ENCODE peak calls at places on chromosome 10, in five cellular contexts. O is Panc1; S is stomach; K is right lobe of liver; F is CD8-positive, alpha-beta T cell. I is an unnamed sample.

GRCh38 chr10:103413540-103413939 is 17.1 kb downstream of the PDCD11 start:
- DNase-seq in O (no peak), S (no peak), K (no peak), F (no peak), I (no peak)

GRCh38 chr10:32139223-32140073 is 83.2 kb upstream of the KIF5B start:
- DNase-seq in O (peak; percentile 27), S (peak; percentile 68), K (peak; percentile 71), F (no peak), I (peak; percentile 47)

GRCh38 chr10:50322075-50322474 is 70.8 kb upstream of the ASAH2 start:
- DNase-seq in O (no peak), S (no peak), K (no peak), F (no peak), I (no peak)

GRCh38 chr10:3828404-3829192 is 43.6 kb upstream of the KLF6 start:
- DNase-seq in O (no peak), S (no peak), K (no peak), F (no peak), I (no peak)

GRCh38 chr10:37563715-37564108 is 293.7 kb downstream of the ZNF248 start:
- DNase-seq in O (no peak), S (no peak), K (no peak), F (no peak), I (no peak)

GRCh38 chr10:1344408-1344807 is 288.2 kb downstream of the WDR37 start:
- DNase-seq in O (no peak), S (no peak), K (no peak), F (no peak), I (no peak)

GRCh38 chr10:12993595-12993994 is 7.9 kb downstream of the CCDC3 start:
- DNase-seq in O (no peak), S (no peak), K (no peak), F (no peak), I (no peak)

GRCh38 chr10:50226610-50227009 is 24.7 kb downstream of the ASAH2 start:
- DNase-seq in O (no peak), S (no peak), K (no peak), F (no peak), I (no peak)

GRCh38 chr10:25076501-25077197 is 60.2 kb downstream of the THNSL1 start:
- DNase-seq in O (no peak), S (no peak), K (no peak), F (no peak), I (no peak)

GRCh38 chr10:124603376-124604213 is 140.6 kb downstream of the FAM53B start:
- DNase-seq in O (no peak), S (no peak), K (peak; percentile 8), F (no peak), I (no peak)

GRCh38 chr10:132272061-132272766 is 35.5 kb downstream of the STK32C start:
- DNase-seq in O (no peak), S (no peak), K (peak; percentile 18), F (no peak), I (peak; percentile 86)

GRCh38 chr10:31419394-31420063 is 100.5 kb downstream of the ZEB1 start:
- DNase-seq in O (no peak), S (no peak), K (no peak), F (no peak), I (no peak)

GRCh38 chr10:35903021-35903420 is 260.9 kb upstream of the FZD8 start:
- DNase-seq in O (no peak), S (no peak), K (no peak), F (no peak), I (no peak)

GRCh38 chr10:43322769-43323168 is 48.7 kb upstream of the FXYD4 start:
- DNase-seq in O (no peak), S (peak; percentile 90), K (peak; percentile 78), F (peak; percentile 67), I (peak; percentile 98)

GRCh38 chr10:13184726-13185514 is 23.6 kb downstream of the MCM10 start:
- DNase-seq in O (no peak), S (peak; percentile 61), K (no peak), F (no peak), I (no peak)

GRCh38 chr10:111879964-111880363 is 303.6 kb downstream of the GPAM start:
- DNase-seq in O (no peak), S (no peak), K (no peak), F (no peak), I (no peak)

GRCh38 chr10:35058134-35058533 is 32.0 kb downstream of the CUL2 start:
- DNase-seq in O (no peak), S (no peak), K (no peak), F (no peak), I (no peak)

GRCh38 chr10:122490786-122491680 is 29.7 kb downstream of the HTRA1 start:
- DNase-seq in O (no peak), S (no peak), K (no peak), F (no peak), I (no peak)

GRCh38 chr10:119001717-119002500 is 27.6 kb upstream of the NANOS1 start:
- DNase-seq in O (no peak), S (no peak), K (no peak), F (no peak), I (no peak)

GRCh38 chr10:62851449-62851848 is 35.3 kb upstream of the EGR2 start:
- DNase-seq in O (no peak), S (no peak), K (no peak), F (no peak), I (no peak)

GRCh38 chr10:116160271-116160670 is 112.7 kb downstream of the GFRA1 start:
- DNase-seq in O (no peak), S (no peak), K (no peak), F (no peak), I (no peak)

GRCh38 chr10:97259119-97259518 is 33.3 kb downstream of the ARHGAP19 start:
- DNase-seq in O (no peak), S (no peak), K (no peak), F (no peak), I (no peak)

GRCh38 chr10:3805227-3805790 is 20.3 kb upstream of the KLF6 start:
- DNase-seq in O (peak; percentile 91), S (no peak), K (no peak), F (no peak), I (no peak)

GRCh38 chr10:91691981-91692380 is 59.1 kb upstream of the PPP1R3C start:
- DNase-seq in O (no peak), S (no peak), K (no peak), F (no peak), I (no peak)

GRCh38 chr10:119516381-119517234 is 25.9 kb downstream of the RGS10 start:
- DNase-seq in O (no peak), S (peak; percentile 30), K (peak; percentile 40), F (peak; percentile 81), I (no peak)

GRCh38 chr10:84360634-84361365 is 32.4 kb downstream of the CCSER2 start:
- DNase-seq in O (no peak), S (no peak), K (no peak), F (no peak), I (no peak)
- H3K4me3 ChIP-seq in O (peak overlapping the region; percentile 56), S (peak overlapping the region; percentile 29), K (peak overlapping the region; percentile 42), F (no peak overlapping the region), I (no peak overlapping the region)

GRCh38 chr10:18235477-18235876 is 95.3 kb downstream of the CACNB2 start:
- DNase-seq in O (no peak), S (no peak), K (no peak), F (no peak), I (no peak)
- TF ChIP-seq CTCF in O (no peak), S (no peak), K (no peak), F (no peak), I (no peak)

DNA sequence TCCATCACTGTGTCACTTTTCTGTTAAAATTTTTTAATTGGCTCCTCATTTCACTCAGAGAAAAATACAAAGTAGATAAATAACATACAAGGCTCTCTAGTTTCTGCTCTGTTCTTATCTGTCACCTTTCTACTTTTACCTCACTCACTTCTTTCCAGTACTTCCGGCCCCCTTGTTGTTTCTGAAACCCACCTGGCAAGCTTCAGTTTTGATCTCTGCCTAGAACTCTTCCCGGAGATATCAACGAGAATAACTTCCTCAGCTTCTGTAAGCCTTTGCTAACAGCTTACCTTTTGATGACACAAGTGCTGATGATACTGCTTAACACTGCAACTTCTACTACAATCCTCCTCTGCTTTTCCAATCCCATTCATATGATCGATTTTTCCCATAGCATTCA is 566.2 kb downstream of the PCDH15 start:
- DNase-seq in O (no peak), S (no peak), K (no peak), F (no peak), I (no peak)
- H3K27ac ChIP-seq in O (no peak overlapping the region), S (no peak overlapping the region), K (no peak overlapping the region), F (no peak overlapping the region), I (no peak overlapping the region)

DNA sequence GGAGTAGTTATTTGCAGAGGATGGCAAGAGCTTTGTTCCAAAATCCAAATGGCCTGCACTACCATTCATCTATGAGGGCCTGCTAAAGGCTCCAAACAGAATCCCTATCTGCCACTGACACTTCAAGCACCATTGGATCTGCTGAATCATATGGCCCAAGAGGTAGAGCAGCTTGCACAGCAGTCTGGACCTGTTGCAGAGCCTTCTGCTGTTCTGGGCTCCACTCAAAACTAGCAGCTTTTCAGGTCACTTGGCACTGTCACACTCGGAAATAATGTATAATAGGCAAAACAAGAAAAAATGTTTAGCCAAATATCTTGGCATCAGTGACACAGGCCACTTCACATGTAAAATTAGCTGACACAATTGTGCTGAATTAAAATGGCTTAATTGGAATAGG is 1183.0 kb upstream of the LRRTM3 start:
- DNase-seq in O (no peak), S (no peak), K (no peak), F (no peak), I (no peak)
- H3K4me3 ChIP-seq in O (no peak overlapping the region), S (no peak overlapping the region), K (no peak overlapping the region), F (no peak overlapping the region), I (no peak overlapping the region)

GRCh38 chr10:99859585-99859984 is 77.1 kb downstream of the ABCC2 start:
- DNase-seq in O (no peak), S (no peak), K (no peak), F (no peak), I (no peak)
- TF ChIP-seq CTCF in O (peak; percentile 87), S (peak; percentile 5), K (peak; percentile 5), F (no peak), I (no peak)

DNA sequence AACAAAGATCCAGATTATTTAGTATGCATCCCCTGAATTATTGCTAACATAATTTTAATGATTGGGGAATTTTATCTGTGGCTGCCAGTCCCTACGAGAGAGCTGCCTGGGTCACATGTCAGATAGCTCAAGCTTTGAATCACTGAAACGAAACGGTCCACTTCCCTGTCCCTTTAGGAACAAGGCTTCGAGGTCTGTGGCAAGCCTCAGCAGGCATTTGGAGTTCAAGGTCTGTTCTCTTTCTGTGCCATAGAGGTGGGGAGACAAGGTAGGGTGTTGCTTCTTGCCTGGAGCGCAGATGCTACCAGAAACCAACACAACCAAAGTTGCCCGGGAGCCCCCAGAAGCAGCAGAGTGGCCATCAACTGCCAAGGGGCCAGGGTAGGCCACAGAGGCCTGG is 13.9 kb upstream of the SH2D4B start:
- DNase-seq in O (no peak), S (no peak), K (no peak), F (no peak), I (no peak)
- H3K27ac ChIP-seq in O (no peak overlapping the region), S (no peak overlapping the region), K (no peak overlapping the region), F (no peak overlapping the region), I (peak overlapping the region; percentile 11)

DNA sequence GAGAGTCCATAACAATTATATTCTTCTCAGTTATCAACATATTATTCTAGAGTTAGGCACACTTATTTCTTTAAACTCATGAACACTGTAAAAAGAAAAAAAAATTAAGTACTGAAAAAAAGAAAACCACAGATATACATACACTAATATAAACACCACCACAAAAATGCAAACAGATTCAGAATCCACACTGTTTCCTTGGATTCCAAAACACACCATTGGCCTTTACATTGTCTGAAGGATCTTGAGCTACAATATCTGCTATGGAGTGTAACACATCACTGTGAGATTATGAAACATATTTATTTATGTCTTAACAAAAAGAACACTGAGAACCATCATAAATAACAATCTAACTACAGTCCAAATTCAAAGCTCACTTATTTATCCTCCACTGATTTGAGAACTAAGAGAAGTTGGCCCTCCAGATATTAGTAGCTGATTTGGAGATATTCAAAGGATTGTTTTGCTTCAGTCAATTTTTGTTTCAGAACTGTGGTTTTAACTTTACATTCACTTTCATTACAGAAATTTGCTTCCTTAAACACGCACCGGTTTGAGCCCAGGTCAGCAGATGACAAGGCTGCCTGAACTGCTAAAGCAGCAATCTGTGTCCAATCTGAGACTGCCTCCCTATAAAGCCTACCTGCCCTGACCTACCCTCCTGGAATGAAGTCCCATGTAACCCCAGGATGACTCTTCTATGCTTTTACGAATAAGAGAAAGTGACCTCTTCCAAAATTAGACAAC is 47.0 kb upstream of the CDK1 start:
- DNase-seq in O (no peak), S (no peak), K (no peak), F (no peak), I (no peak)
- H3K4me3 ChIP-seq in O (no peak overlapping the region), S (no peak overlapping the region), K (no peak overlapping the region), F (peak overlapping the region; percentile 45), I (no peak overlapping the region)

I was measured in dorsolateral prefrontal cortex.